ENCODE peak calls at places on chromosomes 4 and X, in ten cellular contexts. A is PC-9; L is adrenal gland; Y is mesendoderm; O is CD4-positive, alpha-beta memory T cell; N is hepatocyte; Z is iPS DF 6.9; V is aorta; E is ovary; C is upper lobe of right lung. K is an unnamed sample. For H3K36me3, the result is how much of the 10 kb centered on the place peaks cover.

GRCh38 chr4:3115637-3116300 is 41.3 kb downstream of the HTT start:
- DNase-seq in Z (no peak), Y (no peak), A (no peak), L (no peak), N (peak), V (no peak), E (no peak), O (no peak), C (no peak), K (no peak)

GRCh38 chr4:47668810-47669408 is 169.0 kb downstream of the CORIN start:
- DNase-seq in N (peak), O (peak), V (no peak), Z (peak), C (no peak), L (peak), E (no peak), Y (peak), A (no peak), K (peak)

GRCh38 chr4:152398060-152398459 is 137.8 kb downstream of the FBXW7 start:
- DNase-seq in N (peak), Y (no peak), V (no peak), E (no peak), A (no peak), O (no peak), Z (no peak), C (no peak), L (no peak), K (no peak)

GRCh38 chr4:101198741-101199339 is 148.5 kb downstream of the PPP3CA start:
- DNase-seq in O (no peak), L (no peak), N (no peak), C (no peak), Z (no peak), A (no peak), V (no peak), E (no peak), Y (no peak), K (no peak)

GRCh38 chrX:39470588-39471155 is 627.1 kb downstream of the BCOR start:
- DNase-seq in O (no peak), V (no peak), E (peak), C (no peak), N (peak), L (no peak), Z (no peak), Y (no peak), A (no peak), K (no peak)

GRCh38 chrX:12791253-12792228 is at the start of gene PRPS2:
- DNase-seq in L (peak), C (peak), N (peak), Y (peak), Z (no peak), A (no peak), E (peak), O (peak), V (peak), K (peak)

GRCh38 chr4:158912390-158913175 is 143.8 kb downstream of the FNIP2 start:
- DNase-seq in E (no peak), O (no peak), V (no peak), L (no peak), N (no peak), Z (no peak), C (no peak), Y (no peak), A (no peak), K (no peak)

GRCh38 chr4:183171484-183172267 is 72.6 kb downstream of the WWC2 start:
- DNase-seq in C (no peak), V (no peak), Y (no peak), E (no peak), O (no peak), N (no peak), L (no peak), Z (no peak), A (no peak), K (no peak)

GRCh38 chr4:55668449-55668848 is 32.4 kb upstream of the NMU start:
- DNase-seq in L (no peak), C (no peak), V (no peak), N (no peak), O (no peak), A (no peak), Z (no peak), E (no peak), Y (no peak), K (no peak)

GRCh38 chrX:54639018-54639345 is 109.0 kb downstream of the GNL3L start:
- DNase-seq in E (no peak), L (no peak), Z (no peak), N (no peak), C (no peak), O (no peak), Y (peak), A (no peak), V (no peak), K (no peak)

GRCh38 chr4:5712517-5712916 is 1.5 kb downstream of the EVC start:
- DNase-seq in L (no peak), Z (no peak), V (no peak), C (no peak), A (no peak), Y (no peak), E (no peak), O (no peak), N (no peak), K (no peak)

GRCh38 chrX:38233891-38234807 is 13.5 kb upstream of the SRPX start:
- DNase-seq in V (no peak), O (no peak), L (peak), C (no peak), N (no peak), A (no peak), Y (peak), Z (no peak), E (no peak), K (peak)

GRCh38 chr4:122012735-122013134 is 60.9 kb upstream of the TRPC3 start:
- DNase-seq in N (no peak), C (no peak), Z (no peak), A (no peak), Y (no peak), O (no peak), E (no peak), V (no peak), L (no peak), K (no peak)

GRCh38 chr4:144104509-144105130 is 35.9 kb downstream of the GYPA start:
- DNase-seq in E (no peak), Y (no peak), C (no peak), L (no peak), A (no peak), V (no peak), O (no peak), N (no peak), Z (no peak), K (no peak)

GRCh38 chr4:75995727-75996126 is 5.0 kb upstream of the SDAD1 start:
- DNase-seq in Z (no peak), L (no peak), O (peak), Y (peak), E (no peak), N (peak), C (no peak), A (peak), V (no peak), K (no peak)

GRCh38 chrX:41459714-41460113 is 12.6 kb downstream of the NYX start:
- DNase-seq in A (no peak), N (no peak), Y (no peak), O (no peak), C (no peak), Z (no peak), E (no peak), L (no peak), V (no peak), K (no peak)

GRCh38 chr4:172996571-172997216 is 171.9 kb upstream of the GALNT7 start:
- DNase-seq in L (no peak), V (no peak), A (no peak), E (no peak), N (peak), Z (no peak), O (no peak), C (no peak), Y (no peak), K (no peak)

GRCh38 chrX:64758047-64758446 is 218.2 kb downstream of the ZC4H2 start:
- DNase-seq in N (no peak), Z (no peak), V (no peak), L (no peak), E (no peak), Y (no peak), C (no peak), A (no peak), O (no peak), K (no peak)

GRCh38 chrX:130103605-130104004 is 6.7 kb downstream of the ELF4 start:
- DNase-seq in E (no peak), V (no peak), Y (no peak), C (no peak), L (no peak), O (no peak), Z (no peak), A (no peak), N (no peak), K (no peak)

GRCh38 chrX:3345281-3346081 is 971 bp downstream of the MXRA5 start:
- DNase-seq in N (peak), Y (peak), Z (no peak), E (peak), A (no peak), O (no peak), C (peak), L (peak), V (peak), K (no peak)

GRCh38 chrX:106718709-106719108 is 7.8 kb upstream of the RNF128 start:
- DNase-seq in Z (no peak), A (no peak), E (no peak), C (no peak), V (no peak), L (no peak), N (no peak), O (no peak), Y (no peak), K (no peak)

GRCh38 chr4:20483416-20483815 is 216.8 kb upstream of the PACRGL start:
- DNase-seq in Z (no peak), A (no peak), N (no peak), O (no peak), L (no peak), E (no peak), C (no peak), Y (no peak), V (no peak), K (no peak)

GRCh38 chrX:2351999-2352995 is 148.5 kb downstream of the DHRSX start:
- DNase-seq in Y (peak), A (peak), E (no peak), V (no peak), L (no peak), O (no peak), C (no peak), Z (no peak), N (peak), K (no peak)

GRCh38 chr4:38078590-38079381 is 118.6 kb downstream of the PTTG2 start:
- DNase-seq in Y (no peak), O (no peak), E (no peak), Z (no peak), V (no peak), L (no peak), N (peak), A (peak), C (no peak), K (no peak)

GRCh38 chr4:59712474-59712873 is 1487.7 kb upstream of the ADGRL3 start:
- DNase-seq in C (no peak), A (no peak), Y (no peak), O (no peak), N (no peak), E (no peak), L (no peak), Z (no peak), V (no peak), K (no peak)

GRCh38 chr4:186699298-186699697 is 24.4 kb downstream of the FAT1 start:
- DNase-seq in A (no peak), C (no peak), Z (no peak), Y (peak), V (no peak), L (peak), O (no peak), E (no peak), N (peak), K (no peak)

GRCh38 chrX:131830400-131831184 is 192.5 kb upstream of the STK26 start:
- DNase-seq in Y (peak), L (peak), V (peak), A (peak), Z (peak), N (peak), C (no peak), O (peak), E (peak), K (peak)

GRCh38 chr4:153207561-153207960 is 3.3 kb downstream of the TRIM2 start:
- DNase-seq in N (peak), A (no peak), Z (no peak), Y (peak), C (no peak), V (no peak), O (no peak), L (peak), E (no peak), K (no peak)

GRCh38 chrX:118655561-118656246 is 71.7 kb upstream of the IL13RA1 start:
- DNase-seq in L (no peak), O (no peak), V (no peak), C (no peak), A (peak), Y (no peak), Z (no peak), E (no peak), N (no peak), K (no peak)

GRCh38 chr4:20323991-20324390 is 72.3 kb downstream of the SLIT2 start:
- DNase-seq in N (no peak), C (no peak), E (no peak), Z (no peak), O (no peak), Y (peak), A (no peak), L (no peak), V (no peak), K (no peak)

GRCh38 chrX:96684339-96685204 is at the start of gene DIAPH2:
- DNase-seq in V (peak), L (peak), E (peak), Y (peak), C (peak), N (peak), A (peak), Z (peak), O (peak), K (peak)

GRCh38 chrX:105050921-105051320 is 169.6 kb downstream of the TEX13A start:
- DNase-seq in Z (no peak), V (no peak), C (peak), O (no peak), N (no peak), L (no peak), E (no peak), Y (no peak), A (no peak), K (no peak)

GRCh38 chr4:145878501-145879435 is 59.9 kb downstream of the ZNF827 start:
- DNase-seq in Z (no peak), Y (no peak), E (no peak), A (no peak), O (no peak), N (no peak), V (no peak), C (no peak), L (no peak), K (no peak)

GRCh38 chr4:39169426-39169825 is 12.9 kb upstream of the WDR19 start:
- DNase-seq in E (no peak), C (no peak), V (no peak), A (peak), L (no peak), Y (no peak), N (no peak), Z (no peak), O (no peak), K (no peak)

GRCh38 chrX:146173742-146174141 is 356.1 kb downstream of the SLITRK2 start:
- DNase-seq in N (no peak), E (no peak), Z (no peak), C (no peak), O (no peak), L (no peak), V (no peak), A (no peak), Y (no peak), K (no peak)

GRCh38 chr4:102867278-102868152 is 1.3 kb upstream of the CISD2 start:
- DNase-seq in V (no peak), Y (no peak), E (no peak), Z (no peak), C (no peak), N (no peak), L (no peak), O (no peak), A (no peak), K (no peak)

GRCh38 chr4:39613093-39613656 is 25.5 kb downstream of the SMIM14 start:
- DNase-seq in Y (no peak), C (no peak), L (no peak), Z (no peak), A (peak), N (no peak), O (no peak), E (no peak), V (no peak), K (no peak)

GRCh38 chrX:103613362-103613761 is 5.6 kb downstream of the TCEAL3 start:
- DNase-seq in V (no peak), Y (no peak), N (no peak), E (no peak), C (no peak), O (no peak), Z (no peak), A (no peak), L (no peak), K (no peak)

DNA sequence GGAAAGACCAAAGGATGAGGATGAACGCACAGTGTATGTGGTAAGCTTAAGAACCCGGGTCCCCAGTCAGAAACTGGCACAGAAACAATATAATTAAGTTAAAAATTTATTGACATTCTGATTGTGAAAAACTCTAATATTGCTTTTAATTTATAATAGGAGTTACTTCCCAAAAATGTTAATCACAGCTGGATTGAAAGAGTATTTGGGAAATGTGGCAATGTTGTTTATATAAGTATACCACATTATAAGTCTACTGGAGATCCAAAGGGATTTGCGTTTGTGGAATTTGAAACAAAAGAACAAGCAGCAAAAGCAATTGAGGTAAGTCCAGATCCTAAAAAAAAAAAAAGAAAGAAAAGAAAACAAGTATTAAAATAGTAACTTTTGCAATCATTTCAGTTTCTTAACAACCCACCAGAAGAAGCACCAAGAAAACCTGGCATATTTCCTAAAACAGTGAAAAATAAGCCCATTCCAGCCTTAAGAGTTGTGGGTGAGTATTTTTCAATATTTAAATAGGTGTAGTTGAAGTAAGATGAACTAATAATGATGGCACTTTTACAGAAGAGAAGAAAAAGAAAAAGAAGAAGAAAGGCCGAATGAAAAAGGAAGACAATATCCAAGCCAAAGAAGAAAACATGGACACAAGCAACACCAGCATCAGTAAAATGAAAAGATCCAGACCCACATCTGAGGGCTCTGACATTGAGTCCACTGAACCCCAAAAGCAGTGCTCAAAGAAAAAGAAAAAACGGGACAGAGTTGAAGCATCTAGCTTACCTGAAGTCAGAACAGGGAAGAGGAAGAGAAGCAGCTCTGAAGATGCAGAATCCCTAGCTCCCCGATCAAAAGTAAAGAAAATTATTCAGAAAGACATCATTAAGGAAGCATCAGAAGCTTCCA is 9.9 kb downstream of the LARP7 start:
- DNase-seq in V (no peak), Y (no peak), C (no peak), L (no peak), N (no peak), E (no peak), O (no peak), Z (no peak), A (no peak), K (no peak)
- H3K36me3 ChIP-seq in V (under half), Y (under half), C (half or more), L (half or more), N (under half), E (under half), O (under half), Z (under half), A (under half), K (under half)

GRCh38 chr4:109648266-109648996 is 54.8 kb downstream of the CASP6 start:
- DNase-seq in Y (no peak), A (no peak), C (no peak), N (no peak), V (no peak), L (no peak), Z (no peak), E (no peak), O (peak), K (no peak)
- H3K27ac ChIP-seq in Y (no peak), A (no peak), C (no peak), N (no peak), V (no peak), L (no peak), Z (no peak), E (no peak), O (peak), K (no peak)

DNA sequence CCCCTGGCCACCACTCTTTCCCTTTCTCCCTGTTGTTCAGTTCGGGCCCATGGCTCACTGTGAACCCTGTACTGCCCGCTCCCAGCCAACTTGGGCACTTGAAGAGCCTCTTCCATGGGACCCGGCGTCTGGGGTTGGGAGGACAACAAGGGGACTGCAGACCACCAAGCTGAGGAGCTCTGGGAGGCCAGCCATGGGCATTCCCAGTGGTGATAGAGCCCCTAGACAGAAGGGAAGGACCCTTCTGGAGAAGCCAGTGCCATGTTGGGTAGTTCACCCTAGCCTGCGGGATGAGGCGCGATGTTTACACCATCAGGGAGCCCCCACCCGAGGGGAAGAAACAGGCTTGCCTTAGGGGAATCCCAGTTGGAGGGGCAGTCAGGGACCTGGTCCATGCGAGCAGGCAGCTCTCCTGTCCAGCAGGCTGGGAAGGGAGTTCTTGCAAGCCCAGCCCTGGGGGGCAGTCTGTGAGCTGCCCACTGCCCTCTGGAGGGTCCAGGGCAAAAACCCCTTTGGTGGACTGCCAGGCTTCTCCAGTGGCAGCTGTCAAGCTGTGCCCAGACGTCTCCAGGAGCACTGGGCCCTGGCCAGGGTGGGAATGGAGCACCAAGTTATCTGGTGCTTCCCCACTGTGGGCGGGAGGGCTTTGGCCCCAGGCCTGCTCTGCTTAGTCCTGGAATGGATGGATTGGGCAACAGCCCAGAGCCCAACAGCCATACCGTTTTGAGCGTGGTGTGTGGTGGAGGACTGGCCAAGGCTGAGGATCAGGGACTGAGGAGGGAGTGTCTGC is 23.7 kb upstream of the UBA1 start:
- DNase-seq in Z (no peak), V (peak), A (no peak), N (peak), O (no peak), E (no peak), C (peak), L (peak), Y (no peak), K (no peak)
- H3K36me3 ChIP-seq in Z (under half), V (under half), A (under half), N (under half), O (under half), E (under half), C (under half), L (under half), Y (under half), K (under half)

DNA sequence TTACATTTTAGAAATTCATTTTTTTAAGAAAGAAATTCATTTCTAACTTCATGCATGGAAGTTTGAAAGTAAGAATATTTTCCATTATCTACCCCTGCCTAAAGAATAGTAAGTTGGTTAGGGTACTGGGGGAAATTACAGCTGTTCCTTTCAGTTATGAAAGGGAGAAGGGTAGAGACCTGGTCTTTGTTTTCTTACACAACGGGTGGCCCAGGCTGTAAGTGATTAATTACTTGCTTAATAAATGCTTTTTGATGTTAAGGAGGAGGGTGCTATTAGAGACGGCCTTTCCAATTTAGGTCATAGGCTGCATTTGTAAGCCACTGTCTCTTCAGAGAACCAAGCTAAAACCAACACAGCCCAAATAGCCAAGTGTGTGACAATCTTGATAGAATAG is 12.6 kb downstream of the SCD5 start:
- DNase-seq in V (no peak), Y (no peak), N (no peak), O (no peak), C (no peak), E (no peak), L (no peak), Z (no peak), A (no peak), K (no peak)
- H3K27ac ChIP-seq in V (no peak), Y (no peak), N (no peak), O (no peak), C (no peak), E (no peak), L (peak), Z (no peak), A (peak), K (peak)

GRCh38 chr4:82452026-82452425 is 21.6 kb downstream of the ENOPH1 start:
- DNase-seq in O (no peak), C (no peak), Z (no peak), L (no peak), E (no peak), V (no peak), Y (no peak), N (no peak), A (no peak), K (no peak)
- H3K36me3 ChIP-seq in O (under half), C (half or more), Z (under half), L (under half), E (under half), V (under half), Y (under half), N (under half), A (under half), K (under half)